ENCODE peak calls at places on chromosomes 3 and 15, in eight cellular contexts. V, D, P, K, X, Y, T and R are unnamed samples.

GRCh38 chr15:85168642-85169173 is 187.1 kb downstream of the PDE8A start:
- DNase-seq in K (peak), X (no peak), V (peak), P (peak), T (peak), D (peak), Y (peak), R (peak)

GRCh38 chr3:58332575-58333179 is at the start of gene PXK:
- DNase-seq in V (peak), P (peak), T (peak), Y (peak), X (peak), D (peak), K (peak), R (peak)

GRCh38 chr3:100335137-100335833 is 728 bp downstream of the NIT2 start:
- DNase-seq in X (no peak), P (peak), D (peak), K (peak), Y (peak), V (peak), T (peak), R (peak)

GRCh38 chr15:44535509-44536297 is 1.2 kb upstream of the EIF3J start:
- DNase-seq in K (peak), X (no peak), V (no peak), T (peak), P (peak), Y (peak), D (peak), R (peak)

GRCh38 chr15:92430067-92430435 is 36.4 kb downstream of the ST8SIA2 start:
- DNase-seq in X (peak), V (no peak), P (no peak), T (no peak), D (no peak), Y (no peak), K (no peak), R (no peak)

GRCh38 chr3:43218921-43219320 is 67.4 kb upstream of the SNRK start:
- DNase-seq in D (no peak), P (no peak), T (no peak), V (no peak), Y (no peak), K (no peak), X (no peak), R (no peak)

GRCh38 chr15:58462973-58463663 is 31.3 kb downstream of the LIPC start:
- DNase-seq in K (no peak), T (no peak), X (no peak), V (no peak), Y (no peak), P (no peak), D (no peak), R (no peak)

GRCh38 chr3:87798567-87798947 is 260.2 kb downstream of the CGGBP1 start:
- DNase-seq in D (no peak), Y (no peak), P (no peak), X (no peak), V (peak), T (no peak), K (no peak), R (no peak)

GRCh38 chr3:185416513-185416912 is 53.6 kb downstream of the MAP3K13 start:
- DNase-seq in P (no peak), V (no peak), K (no peak), Y (no peak), D (no peak), X (no peak), T (no peak), R (no peak)

GRCh38 chr15:60001642-60002527 is 2.2 kb upstream of the FOXB1 start:
- DNase-seq in Y (no peak), D (no peak), V (no peak), K (no peak), P (no peak), T (no peak), X (no peak), R (no peak)

GRCh38 chr15:60004846-60005351 is 788 bp downstream of the FOXB1 start:
- DNase-seq in V (no peak), Y (no peak), X (peak), K (no peak), T (no peak), D (no peak), P (peak), R (no peak)

GRCh38 chr15:60004019-60004845 is at the start of gene FOXB1:
- DNase-seq in D (no peak), K (peak), T (no peak), Y (no peak), X (no peak), P (no peak), V (no peak), R (no peak)

GRCh38 chr15:60002528-60003218 is 1.4 kb upstream of the FOXB1 start:
- DNase-seq in Y (no peak), V (no peak), D (no peak), K (no peak), T (no peak), X (no peak), P (no peak), R (no peak)

GRCh38 chr15:60003243-60004018 is 680 bp upstream of the FOXB1 start:
- DNase-seq in T (no peak), D (no peak), Y (no peak), K (no peak), X (no peak), P (no peak), V (no peak), R (no peak)
- H3K4me3 ChIP-seq in T (peak), D (no peak), Y (no peak), K (no peak), X (no peak), P (peak), V (no peak), R (no peak)

GRCh38 chr3:173397161-173398110 is at the start of gene NLGN1:
- DNase-seq in D (peak), K (peak), P (no peak), T (no peak), Y (peak), V (peak), X (peak), R (peak)
- TF ChIP-seq CTCF in D (peak), K (peak), P (no peak), T (no peak), Y (no peak), V (peak), X (peak), R (no peak)

GRCh38 chr3:123700791-123701712 is 116.2 kb upstream of the HACD2 start:
- DNase-seq in X (no peak), Y (peak), T (no peak), P (no peak), D (no peak), V (no peak), K (peak), R (peak)
- H3K4me3 ChIP-seq in X (no peak), Y (no peak), T (peak), P (no peak), D (no peak), V (no peak), K (no peak), R (peak)

GRCh38 chr15:81740402-81740801 is 305.4 kb downstream of the MEX3B start:
- DNase-seq in Y (no peak), T (no peak), X (no peak), V (peak), P (no peak), K (no peak), D (no peak), R (no peak)
- TF ChIP-seq CTCF in Y (no peak), T (no peak), X (no peak), V (no peak), P (no peak), K (no peak), D (no peak), R (no peak)